ENCODE peak calls at places on chromosomes 1 and 21, in six cellular contexts. One of them, this sample, is unnamed.

GRCh38 chr1:234750922-234751595 is 141.1 kb upstream of the IRF2BP2 start:
- DNase-seq in choroid plexus epithelial cell: no peak
- DNase-seq in ovary: peak; percentile 30
- DNase-seq in brain microvascular endothelial cell: no peak
- DNase-seq in HCT116: no peak
- DNase-seq in fibroblast of the aortic adventitia: no peak
- DNase-seq in this sample: no peak

GRCh38 chr1:25836695-25837094 is 16.9 kb downstream of the MTFR1L start:
- DNase-seq in choroid plexus epithelial cell: peak; percentile 64
- DNase-seq in ovary: no peak
- DNase-seq in fibroblast of the aortic adventitia: no peak
- DNase-seq in brain microvascular endothelial cell: no peak
- DNase-seq in HCT116: no peak
- DNase-seq in this sample: no peak

GRCh38 chr1:77313491-77313890 is 31.7 kb downstream of the AK5 start:
- DNase-seq in choroid plexus epithelial cell: peak; percentile 62
- DNase-seq in ovary: no peak
- DNase-seq in HCT116: peak; percentile 33
- DNase-seq in brain microvascular endothelial cell: no peak
- DNase-seq in fibroblast of the aortic adventitia: peak; percentile 19
- DNase-seq in this sample: no peak

GRCh38 chr1:1921459-1921862 is 2.4 kb upstream of the TMEM52 start:
- DNase-seq in HCT116: no peak
- DNase-seq in ovary: no peak
- DNase-seq in fibroblast of the aortic adventitia: no peak
- DNase-seq in choroid plexus epithelial cell: no peak
- DNase-seq in brain microvascular endothelial cell: no peak
- DNase-seq in this sample: no peak

GRCh38 chr1:235913311-235913710 is 46.6 kb upstream of the LYST start:
- DNase-seq in brain microvascular endothelial cell: peak; percentile 37
- DNase-seq in choroid plexus epithelial cell: no peak
- DNase-seq in ovary: no peak
- DNase-seq in fibroblast of the aortic adventitia: no peak
- DNase-seq in HCT116: no peak
- DNase-seq in this sample: no peak

GRCh38 chr1:36083219-36083618 is 675 bp upstream of the TEKT2 start:
- DNase-seq in brain microvascular endothelial cell: no peak
- DNase-seq in HCT116: no peak
- DNase-seq in ovary: no peak
- DNase-seq in choroid plexus epithelial cell: no peak
- DNase-seq in fibroblast of the aortic adventitia: no peak
- DNase-seq in this sample: no peak

GRCh38 chr1:224432672-224433040 is 1.9 kb downstream of the WDR26 start:
- DNase-seq in HCT116: no peak
- DNase-seq in choroid plexus epithelial cell: peak; percentile 43
- DNase-seq in ovary: no peak
- DNase-seq in brain microvascular endothelial cell: peak; percentile 5
- DNase-seq in fibroblast of the aortic adventitia: peak; percentile 37
- DNase-seq in this sample: no peak

GRCh38 chr1:32539584-32540571 is 651 bp downstream of the ZBTB8A start:
- DNase-seq in choroid plexus epithelial cell: peak; percentile 58
- DNase-seq in fibroblast of the aortic adventitia: peak; percentile 49
- DNase-seq in brain microvascular endothelial cell: peak; percentile 18
- DNase-seq in ovary: peak; percentile 13
- DNase-seq in HCT116: no peak
- DNase-seq in this sample: no peak

GRCh38 chr1:2861143-2861987 is 59.9 kb upstream of the TTC34 start:
- DNase-seq in choroid plexus epithelial cell: no peak
- DNase-seq in HCT116: no peak
- DNase-seq in brain microvascular endothelial cell: no peak
- DNase-seq in ovary: no peak
- DNase-seq in fibroblast of the aortic adventitia: no peak
- DNase-seq in this sample: no peak

GRCh38 chr1:94559921-94560320 is 18.4 kb upstream of the F3 start:
- DNase-seq in choroid plexus epithelial cell: no peak
- DNase-seq in fibroblast of the aortic adventitia: no peak
- DNase-seq in HCT116: no peak
- DNase-seq in ovary: no peak
- DNase-seq in brain microvascular endothelial cell: no peak
- DNase-seq in this sample: no peak

GRCh38 chr21:43188712-43189151 is 19.9 kb downstream of the CRYAA start:
- DNase-seq in fibroblast of the aortic adventitia: no peak
- DNase-seq in brain microvascular endothelial cell: no peak
- DNase-seq in ovary: no peak
- DNase-seq in choroid plexus epithelial cell: no peak
- DNase-seq in HCT116: no peak
- DNase-seq in this sample: no peak

GRCh38 chr1:205270764-205271163 is 43.0 kb downstream of the TMCC2 start:
- DNase-seq in ovary: no peak
- DNase-seq in choroid plexus epithelial cell: peak; percentile 56
- DNase-seq in brain microvascular endothelial cell: peak; percentile 46
- DNase-seq in fibroblast of the aortic adventitia: peak; percentile 50
- DNase-seq in HCT116: peak; percentile 46
- DNase-seq in this sample: no peak

GRCh38 chr1:110067429-110067956 is 3.0 kb downstream of the ALX3 start:
- DNase-seq in choroid plexus epithelial cell: no peak
- DNase-seq in HCT116: no peak
- DNase-seq in brain microvascular endothelial cell: no peak
- DNase-seq in ovary: no peak
- DNase-seq in fibroblast of the aortic adventitia: no peak
- DNase-seq in this sample: no peak

GRCh38 chr1:110070282-110070967 is at the start of gene ALX3:
- DNase-seq in HCT116: no peak
- DNase-seq in fibroblast of the aortic adventitia: no peak
- DNase-seq in ovary: no peak
- DNase-seq in choroid plexus epithelial cell: no peak
- DNase-seq in brain microvascular endothelial cell: no peak
- DNase-seq in this sample: no peak

GRCh38 chr1:110067957-110068645 is 2.4 kb downstream of the ALX3 start:
- DNase-seq in choroid plexus epithelial cell: no peak
- DNase-seq in HCT116: no peak
- DNase-seq in fibroblast of the aortic adventitia: no peak
- DNase-seq in ovary: no peak
- DNase-seq in brain microvascular endothelial cell: no peak
- DNase-seq in this sample: no peak

GRCh38 chr1:110069302-110070281 is 880 bp downstream of the ALX3 start:
- DNase-seq in brain microvascular endothelial cell: no peak
- DNase-seq in ovary: no peak
- DNase-seq in choroid plexus epithelial cell: no peak
- DNase-seq in HCT116: no peak
- DNase-seq in fibroblast of the aortic adventitia: no peak
- DNase-seq in this sample: no peak

GRCh38 chr1:110068646-110069301 is 1.7 kb downstream of the ALX3 start:
- DNase-seq in ovary: no peak
- DNase-seq in HCT116: no peak
- DNase-seq in brain microvascular endothelial cell: no peak
- DNase-seq in fibroblast of the aortic adventitia: peak; percentile 13
- DNase-seq in choroid plexus epithelial cell: no peak
- DNase-seq in this sample: no peak
- TF ChIP-seq CTCF in ovary: no peak
- TF ChIP-seq CTCF in HCT116: no peak
- TF ChIP-seq CTCF in brain microvascular endothelial cell: no peak
- TF ChIP-seq CTCF in fibroblast of the aortic adventitia: no peak
- TF ChIP-seq CTCF in choroid plexus epithelial cell: no peak
- TF ChIP-seq CTCF in this sample: no peak

GRCh38 chr21:25872271-25872670 is 137.5 kb downstream of the GABPA start:
- DNase-seq in HCT116: no peak
- DNase-seq in fibroblast of the aortic adventitia: no peak
- DNase-seq in ovary: no peak
- DNase-seq in brain microvascular endothelial cell: no peak
- DNase-seq in choroid plexus epithelial cell: no peak
- DNase-seq in this sample: no peak
- TF ChIP-seq CTCF in HCT116: peak; percentile 19
- TF ChIP-seq CTCF in fibroblast of the aortic adventitia: no peak
- TF ChIP-seq CTCF in ovary: no peak
- TF ChIP-seq CTCF in brain microvascular endothelial cell: peak; percentile 26
- TF ChIP-seq CTCF in choroid plexus epithelial cell: peak; percentile 11
- TF ChIP-seq CTCF in this sample: no peak

GRCh38 chr1:233608988-233609387 is 4.9 kb upstream of the KCNK1 start:
- DNase-seq in HCT116: no peak
- DNase-seq in brain microvascular endothelial cell: no peak
- DNase-seq in fibroblast of the aortic adventitia: no peak
- DNase-seq in ovary: no peak
- DNase-seq in choroid plexus epithelial cell: no peak
- DNase-seq in this sample: no peak
- TF ChIP-seq CTCF in HCT116: no peak
- TF ChIP-seq CTCF in brain microvascular endothelial cell: no peak
- TF ChIP-seq CTCF in fibroblast of the aortic adventitia: no peak
- TF ChIP-seq CTCF in ovary: no peak
- TF ChIP-seq CTCF in choroid plexus epithelial cell: no peak
- TF ChIP-seq CTCF in this sample: no peak

GRCh38 chr1:22250724-22251123 is 107.8 kb upstream of the WNT4 start:
- DNase-seq in ovary: peak; percentile 36
- DNase-seq in fibroblast of the aortic adventitia: no peak
- DNase-seq in brain microvascular endothelial cell: no peak
- DNase-seq in choroid plexus epithelial cell: no peak
- DNase-seq in HCT116: no peak
- DNase-seq in this sample: no peak

GRCh38 chr1:22255341-22256212 is 112.7 kb upstream of the WNT4 start:
- DNase-seq in HCT116: no peak
- DNase-seq in ovary: no peak
- DNase-seq in brain microvascular endothelial cell: peak; percentile 16
- DNase-seq in fibroblast of the aortic adventitia: no peak
- DNase-seq in choroid plexus epithelial cell: peak; percentile 28
- DNase-seq in this sample: no peak

GRCh38 chr1:22254756-22255155 is 111.9 kb upstream of the WNT4 start:
- DNase-seq in choroid plexus epithelial cell: no peak
- DNase-seq in brain microvascular endothelial cell: no peak
- DNase-seq in ovary: no peak
- DNase-seq in HCT116: no peak
- DNase-seq in fibroblast of the aortic adventitia: no peak
- DNase-seq in this sample: no peak

GRCh38 chr1:22252248-22252647 is 109.4 kb upstream of the WNT4 start:
- DNase-seq in ovary: no peak
- DNase-seq in brain microvascular endothelial cell: no peak
- DNase-seq in fibroblast of the aortic adventitia: no peak
- DNase-seq in HCT116: no peak
- DNase-seq in choroid plexus epithelial cell: no peak
- DNase-seq in this sample: no peak

DNA sequence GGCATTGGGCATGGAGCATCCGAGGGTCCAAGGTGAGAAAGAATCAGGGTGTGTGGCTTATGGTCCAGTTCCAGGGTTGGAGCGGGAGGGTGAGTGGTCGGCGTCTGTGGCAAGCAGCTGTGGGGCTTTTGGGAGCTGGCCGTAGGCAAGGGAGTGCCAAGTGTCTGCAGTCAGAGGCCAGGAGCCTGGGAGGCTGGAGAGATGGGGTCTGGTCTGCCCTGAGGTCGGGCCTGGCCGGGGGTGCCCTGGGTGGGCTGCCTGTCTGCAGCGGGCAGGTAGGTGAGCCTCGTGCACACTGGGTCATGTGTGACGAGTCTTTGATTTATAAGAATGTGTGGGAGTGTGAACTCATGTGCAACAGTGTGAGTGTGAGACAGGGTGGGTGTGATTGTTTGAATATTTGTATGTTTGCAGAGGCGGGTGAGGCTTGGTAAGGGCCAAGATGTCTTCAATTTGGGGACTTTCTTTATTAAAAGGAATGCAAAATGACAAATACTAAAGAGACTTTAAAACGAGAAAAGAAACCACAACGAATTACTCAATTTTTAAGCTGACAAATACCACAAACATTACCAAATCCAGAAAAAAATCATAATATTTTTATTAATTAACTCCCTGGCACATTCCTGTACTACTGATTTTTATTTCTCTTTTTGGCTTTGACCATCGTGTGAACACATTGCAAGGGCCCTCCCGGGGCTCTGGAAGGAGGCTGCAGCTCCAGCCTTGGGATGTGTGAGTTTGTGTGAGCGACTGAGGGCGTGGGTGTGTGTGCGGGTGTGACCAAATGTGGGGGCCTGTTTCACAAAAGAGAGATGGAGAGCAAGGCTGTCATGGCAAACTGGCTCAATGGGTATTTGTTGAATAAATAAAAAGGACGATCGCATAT is 110.2 kb upstream of the WNT4 start:
- DNase-seq in fibroblast of the aortic adventitia: no peak
- DNase-seq in HCT116: no peak
- DNase-seq in brain microvascular endothelial cell: no peak
- DNase-seq in choroid plexus epithelial cell: no peak
- DNase-seq in ovary: no peak
- DNase-seq in this sample: no peak
- TF ChIP-seq CTCF in fibroblast of the aortic adventitia: no peak
- TF ChIP-seq CTCF in HCT116: no peak
- TF ChIP-seq CTCF in brain microvascular endothelial cell: no peak
- TF ChIP-seq CTCF in choroid plexus epithelial cell: no peak
- TF ChIP-seq CTCF in ovary: no peak
- TF ChIP-seq CTCF in this sample: no peak

GRCh38 chr21:36747815-36748381 is 49.0 kb downstream of the SIM2 start:
- DNase-seq in HCT116: no peak
- DNase-seq in brain microvascular endothelial cell: peak; percentile 18
- DNase-seq in ovary: no peak
- DNase-seq in fibroblast of the aortic adventitia: no peak
- DNase-seq in choroid plexus epithelial cell: peak; percentile 50
- DNase-seq in this sample: peak; percentile 75
- TF ChIP-seq CTCF in HCT116: no peak
- TF ChIP-seq CTCF in brain microvascular endothelial cell: peak; percentile 32
- TF ChIP-seq CTCF in ovary: no peak
- TF ChIP-seq CTCF in fibroblast of the aortic adventitia: peak; percentile 28
- TF ChIP-seq CTCF in choroid plexus epithelial cell: peak; percentile 36
- TF ChIP-seq CTCF in this sample: peak; percentile 48

DNA sequence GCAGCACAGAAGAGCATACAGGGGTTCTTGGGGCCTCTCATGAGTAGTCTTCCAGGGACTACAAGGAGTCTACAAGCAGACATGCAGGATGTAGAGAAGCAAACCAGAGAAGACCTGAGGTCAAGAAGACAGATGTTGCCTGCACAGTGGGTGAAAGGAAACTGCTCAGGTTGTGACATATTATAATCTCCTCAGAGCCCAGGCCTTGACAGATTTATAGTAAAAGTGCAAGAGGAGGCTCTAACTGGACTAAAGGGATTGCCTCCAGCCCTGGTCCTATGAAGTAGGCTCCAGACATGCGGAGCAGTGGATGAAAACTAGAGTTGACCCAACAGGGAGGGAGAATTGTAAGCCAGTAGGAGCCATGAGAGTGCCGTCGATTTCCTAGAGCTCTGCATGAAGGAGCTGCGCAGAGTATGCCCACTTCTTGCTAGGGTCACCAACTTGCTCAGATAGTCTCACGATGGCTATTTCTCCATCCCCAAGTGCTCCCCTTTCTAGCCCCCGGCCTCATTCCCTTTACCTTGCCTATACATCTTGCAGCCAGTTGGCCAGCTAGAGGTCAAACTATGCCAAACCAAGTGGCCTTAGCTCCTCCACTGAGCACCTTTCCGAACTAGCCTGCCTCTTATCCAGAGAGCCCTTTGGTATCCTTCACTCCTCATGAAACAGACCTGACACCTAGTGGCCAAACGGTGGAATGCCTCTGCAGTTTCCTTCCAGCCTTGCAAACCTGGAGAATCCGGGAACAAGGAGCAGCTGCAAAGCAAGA is 36.2 kb upstream of the IPO9 start:
- DNase-seq in brain microvascular endothelial cell: peak; percentile 80
- DNase-seq in choroid plexus epithelial cell: peak; percentile 95
- DNase-seq in fibroblast of the aortic adventitia: peak; percentile 91
- DNase-seq in HCT116: peak; percentile 70
- DNase-seq in ovary: peak; percentile 62
- DNase-seq in this sample: peak; percentile 92
- TF ChIP-seq CTCF in brain microvascular endothelial cell: peak; percentile 97
- TF ChIP-seq CTCF in choroid plexus epithelial cell: peak; percentile 99
- TF ChIP-seq CTCF in fibroblast of the aortic adventitia: peak; percentile 99
- TF ChIP-seq CTCF in HCT116: peak; percentile 98
- TF ChIP-seq CTCF in ovary: peak; percentile 69
- TF ChIP-seq CTCF in this sample: peak; percentile 100